ENCODE peak calls at places on chromosomes 12 and 14, in nine cellular contexts. One of them, this sample, is unnamed.

GRCh38 chr14:32201196-32201815 is 539 bp upstream of the RNU6-7 start:
- DNase-seq in tibial nerve: peak
- DNase-seq in brain microvascular endothelial cell: peak
- DNase-seq in adrenal gland: peak
- DNase-seq in PC-3: peak
- DNase-seq in HL-60: peak
- DNase-seq in OCI-LY7: peak
- DNase-seq in tibial artery: peak
- DNase-seq in sigmoid colon: peak
- DNase-seq in this sample: peak

GRCh38 chr12:76329163-76329562 is 19.1 kb downstream of the BBS10 start:
- DNase-seq in HL-60: no peak
- DNase-seq in tibial nerve: no peak
- DNase-seq in sigmoid colon: no peak
- DNase-seq in PC-3: peak
- DNase-seq in adrenal gland: no peak
- DNase-seq in OCI-LY7: no peak
- DNase-seq in brain microvascular endothelial cell: peak
- DNase-seq in tibial artery: no peak
- DNase-seq in this sample: no peak

GRCh38 chr12:27193854-27194544 is 50.1 kb upstream of the STK38L start:
- DNase-seq in adrenal gland: no peak
- DNase-seq in brain microvascular endothelial cell: peak
- DNase-seq in PC-3: no peak
- DNase-seq in sigmoid colon: peak
- DNase-seq in tibial nerve: no peak
- DNase-seq in HL-60: no peak
- DNase-seq in OCI-LY7: no peak
- DNase-seq in tibial artery: peak
- DNase-seq in this sample: no peak

GRCh38 chr14:63398952-63399351 is 80.2 kb upstream of the GPHB5 start:
- DNase-seq in adrenal gland: no peak
- DNase-seq in HL-60: no peak
- DNase-seq in PC-3: no peak
- DNase-seq in tibial artery: no peak
- DNase-seq in sigmoid colon: no peak
- DNase-seq in tibial nerve: no peak
- DNase-seq in OCI-LY7: no peak
- DNase-seq in brain microvascular endothelial cell: no peak
- DNase-seq in this sample: no peak

GRCh38 chr14:51828017-51828797 is 32.2 kb upstream of the GNG2 start:
- DNase-seq in tibial nerve: no peak
- DNase-seq in brain microvascular endothelial cell: peak
- DNase-seq in OCI-LY7: peak
- DNase-seq in sigmoid colon: no peak
- DNase-seq in PC-3: peak
- DNase-seq in adrenal gland: peak
- DNase-seq in HL-60: peak
- DNase-seq in tibial artery: no peak
- DNase-seq in this sample: no peak

GRCh38 chr12:31206038-31206670 is 119.8 kb downstream of the SINHCAF start:
- DNase-seq in HL-60: no peak
- DNase-seq in OCI-LY7: no peak
- DNase-seq in tibial nerve: no peak
- DNase-seq in adrenal gland: no peak
- DNase-seq in sigmoid colon: peak
- DNase-seq in tibial artery: no peak
- DNase-seq in brain microvascular endothelial cell: peak
- DNase-seq in PC-3: peak
- DNase-seq in this sample: no peak

GRCh38 chr12:106387847-106388246 is 30.3 kb downstream of the POLR3B start:
- DNase-seq in PC-3: no peak
- DNase-seq in sigmoid colon: no peak
- DNase-seq in HL-60: no peak
- DNase-seq in OCI-LY7: no peak
- DNase-seq in tibial nerve: no peak
- DNase-seq in tibial artery: no peak
- DNase-seq in brain microvascular endothelial cell: no peak
- DNase-seq in adrenal gland: no peak
- DNase-seq in this sample: no peak

GRCh38 chr14:24123465-24124417 is 6.7 kb upstream of the FITM1 start:
- DNase-seq in tibial artery: no peak
- DNase-seq in HL-60: peak
- DNase-seq in brain microvascular endothelial cell: no peak
- DNase-seq in adrenal gland: no peak
- DNase-seq in tibial nerve: no peak
- DNase-seq in sigmoid colon: no peak
- DNase-seq in OCI-LY7: no peak
- DNase-seq in PC-3: no peak
- DNase-seq in this sample: no peak

GRCh38 chr12:128644664-128645296 is 179.0 kb downstream of the SLC15A4 start:
- DNase-seq in brain microvascular endothelial cell: no peak
- DNase-seq in PC-3: peak
- DNase-seq in OCI-LY7: peak
- DNase-seq in tibial artery: no peak
- DNase-seq in HL-60: no peak
- DNase-seq in sigmoid colon: no peak
- DNase-seq in adrenal gland: peak
- DNase-seq in tibial nerve: peak
- DNase-seq in this sample: no peak

GRCh38 chr12:22505826-22506225 is 38.5 kb downstream of the C2CD5 start:
- DNase-seq in brain microvascular endothelial cell: no peak
- DNase-seq in OCI-LY7: no peak
- DNase-seq in tibial artery: no peak
- DNase-seq in sigmoid colon: no peak
- DNase-seq in adrenal gland: no peak
- DNase-seq in HL-60: no peak
- DNase-seq in PC-3: no peak
- DNase-seq in tibial nerve: no peak
- DNase-seq in this sample: no peak

GRCh38 chr12:108565976-108566375 is 3.6 kb downstream of the ISCU start:
- DNase-seq in HL-60: peak
- DNase-seq in tibial nerve: no peak
- DNase-seq in brain microvascular endothelial cell: peak
- DNase-seq in tibial artery: peak
- DNase-seq in OCI-LY7: peak
- DNase-seq in PC-3: peak
- DNase-seq in sigmoid colon: peak
- DNase-seq in adrenal gland: peak
- DNase-seq in this sample: peak

GRCh38 chr12:105212431-105212830 is 23.5 kb downstream of the APPL2 start:
- DNase-seq in HL-60: no peak
- DNase-seq in sigmoid colon: no peak
- DNase-seq in PC-3: peak
- DNase-seq in adrenal gland: no peak
- DNase-seq in OCI-LY7: no peak
- DNase-seq in brain microvascular endothelial cell: peak
- DNase-seq in tibial nerve: no peak
- DNase-seq in tibial artery: no peak
- DNase-seq in this sample: no peak

GRCh38 chr12:54598966-54599365 is 10.5 kb upstream of the PPP1R1A start:
- DNase-seq in adrenal gland: no peak
- DNase-seq in HL-60: no peak
- DNase-seq in tibial artery: no peak
- DNase-seq in sigmoid colon: no peak
- DNase-seq in OCI-LY7: no peak
- DNase-seq in PC-3: no peak
- DNase-seq in brain microvascular endothelial cell: no peak
- DNase-seq in tibial nerve: no peak
- DNase-seq in this sample: no peak

GRCh38 chr12:70824511-70824910 is 96.0 kb downstream of the PTPRR start:
- DNase-seq in OCI-LY7: no peak
- DNase-seq in tibial nerve: no peak
- DNase-seq in HL-60: no peak
- DNase-seq in tibial artery: no peak
- DNase-seq in adrenal gland: no peak
- DNase-seq in PC-3: no peak
- DNase-seq in sigmoid colon: no peak
- DNase-seq in brain microvascular endothelial cell: no peak
- DNase-seq in this sample: no peak

GRCh38 chr12:10190558-10191388 is 11.9 kb downstream of the TMEM52B start:
- DNase-seq in OCI-LY7: peak
- DNase-seq in brain microvascular endothelial cell: peak
- DNase-seq in tibial nerve: peak
- DNase-seq in tibial artery: peak
- DNase-seq in sigmoid colon: peak
- DNase-seq in PC-3: peak
- DNase-seq in HL-60: peak
- DNase-seq in adrenal gland: peak
- DNase-seq in this sample: no peak

GRCh38 chr14:51653096-51653814 is 1.5 kb downstream of the FRMD6 start:
- DNase-seq in sigmoid colon: no peak
- DNase-seq in adrenal gland: peak
- DNase-seq in OCI-LY7: peak
- DNase-seq in tibial nerve: peak
- DNase-seq in tibial artery: no peak
- DNase-seq in PC-3: peak
- DNase-seq in HL-60: no peak
- DNase-seq in brain microvascular endothelial cell: no peak
- DNase-seq in this sample: no peak

GRCh38 chr12:108532061-108532848 is 17.2 kb downstream of the FICD start:
- DNase-seq in sigmoid colon: no peak
- DNase-seq in OCI-LY7: no peak
- DNase-seq in tibial artery: no peak
- DNase-seq in brain microvascular endothelial cell: no peak
- DNase-seq in adrenal gland: no peak
- DNase-seq in HL-60: no peak
- DNase-seq in PC-3: no peak
- DNase-seq in tibial nerve: no peak
- DNase-seq in this sample: no peak

GRCh38 chr14:52413729-52414453 is 99.8 kb downstream of the PTGER2 start:
- DNase-seq in tibial artery: no peak
- DNase-seq in HL-60: no peak
- DNase-seq in PC-3: peak
- DNase-seq in sigmoid colon: no peak
- DNase-seq in brain microvascular endothelial cell: no peak
- DNase-seq in tibial nerve: no peak
- DNase-seq in adrenal gland: no peak
- DNase-seq in OCI-LY7: no peak
- DNase-seq in this sample: no peak

GRCh38 chr14:94088516-94088915 is 7.4 kb downstream of the IFI27L1 start:
- DNase-seq in tibial artery: no peak
- DNase-seq in sigmoid colon: no peak
- DNase-seq in OCI-LY7: no peak
- DNase-seq in PC-3: peak
- DNase-seq in HL-60: no peak
- DNase-seq in adrenal gland: peak
- DNase-seq in brain microvascular endothelial cell: no peak
- DNase-seq in tibial nerve: no peak
- DNase-seq in this sample: no peak

GRCh38 chr12:85697003-85697402 is 139.2 kb downstream of the RASSF9 start:
- DNase-seq in tibial nerve: no peak
- DNase-seq in OCI-LY7: no peak
- DNase-seq in PC-3: no peak
- DNase-seq in HL-60: no peak
- DNase-seq in adrenal gland: peak
- DNase-seq in sigmoid colon: no peak
- DNase-seq in tibial artery: no peak
- DNase-seq in brain microvascular endothelial cell: no peak
- DNase-seq in this sample: no peak

DNA sequence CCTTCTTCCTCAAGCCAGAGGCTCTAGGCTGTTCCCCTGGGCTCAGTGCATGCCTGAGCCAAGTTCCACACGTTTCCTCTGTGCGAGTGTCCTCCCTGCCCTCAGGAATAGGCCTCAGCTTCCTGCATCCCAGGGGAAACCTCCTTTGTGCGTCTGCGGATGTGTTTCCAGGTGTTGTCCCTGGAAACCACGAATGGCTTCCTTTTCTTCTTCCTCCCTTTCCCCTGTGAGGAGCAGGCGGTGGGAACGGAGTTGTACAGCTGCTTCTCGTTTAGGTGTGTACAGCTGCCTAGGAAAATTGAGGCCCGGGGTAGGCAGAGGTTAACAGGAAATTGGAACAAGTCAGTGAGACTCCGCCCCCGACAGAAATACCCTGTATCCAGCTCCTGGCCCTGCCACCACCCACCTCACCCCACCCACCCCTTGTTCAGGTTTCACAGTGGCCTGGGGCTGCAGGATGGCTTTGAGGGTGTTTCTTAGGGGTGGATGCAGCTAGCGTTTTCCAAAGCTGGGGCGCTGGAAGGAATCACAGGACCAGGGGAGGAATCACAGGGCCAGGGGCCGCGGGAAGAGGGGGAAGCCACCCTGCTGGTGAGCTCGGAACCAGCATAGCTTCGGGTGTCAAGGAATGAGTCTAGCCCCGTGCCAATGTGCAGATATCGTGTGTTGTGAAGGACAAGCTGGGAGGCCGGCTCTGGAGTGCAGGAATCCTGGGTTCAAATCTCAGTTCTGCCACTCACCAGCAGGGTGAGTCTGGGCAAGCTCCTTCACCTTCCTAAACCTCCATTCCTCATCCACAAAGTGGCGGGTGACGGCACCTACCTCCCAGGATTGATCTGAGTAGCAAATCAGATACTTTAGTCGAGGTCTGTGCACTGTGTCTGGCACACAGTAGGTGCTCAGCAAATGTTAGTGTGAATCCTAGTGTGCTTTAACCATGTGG is 53.8 kb upstream of the RIN3 start:
- DNase-seq in adrenal gland: no peak
- DNase-seq in sigmoid colon: no peak
- DNase-seq in tibial artery: no peak
- DNase-seq in OCI-LY7: no peak
- DNase-seq in HL-60: no peak
- DNase-seq in brain microvascular endothelial cell: no peak
- DNase-seq in PC-3: no peak
- DNase-seq in tibial nerve: no peak
- DNase-seq in this sample: no peak
- TF ChIP-seq CTCF in adrenal gland: no peak
- TF ChIP-seq CTCF in sigmoid colon: no peak
- TF ChIP-seq CTCF in tibial artery: no peak
- TF ChIP-seq CTCF in OCI-LY7: no peak
- TF ChIP-seq CTCF in HL-60: no peak
- TF ChIP-seq CTCF in brain microvascular endothelial cell: peak
- TF ChIP-seq CTCF in PC-3: no peak
- TF ChIP-seq CTCF in tibial nerve: no peak
- TF ChIP-seq CTCF in this sample: no peak

GRCh38 chr12:51051787-51052186 is 3.7 kb downstream of the LETMD1 start:
- DNase-seq in sigmoid colon: no peak
- DNase-seq in brain microvascular endothelial cell: no peak
- DNase-seq in adrenal gland: no peak
- DNase-seq in tibial nerve: no peak
- DNase-seq in PC-3: no peak
- DNase-seq in HL-60: no peak
- DNase-seq in tibial artery: no peak
- DNase-seq in OCI-LY7: no peak
- DNase-seq in this sample: no peak
- H3K27ac ChIP-seq in sigmoid colon: no peak
- H3K27ac ChIP-seq in brain microvascular endothelial cell: no peak
- H3K27ac ChIP-seq in adrenal gland: no peak
- H3K27ac ChIP-seq in tibial nerve: no peak
- H3K27ac ChIP-seq in PC-3: no peak
- H3K27ac ChIP-seq in HL-60: no peak
- H3K27ac ChIP-seq in tibial artery: no peak
- H3K27ac ChIP-seq in OCI-LY7: no peak
- H3K27ac ChIP-seq in this sample: no peak

GRCh38 chr14:90991690-90992443 is 68.6 kb downstream of the RPS6KA5 start:
- DNase-seq in brain microvascular endothelial cell: no peak
- DNase-seq in OCI-LY7: no peak
- DNase-seq in tibial nerve: no peak
- DNase-seq in HL-60: no peak
- DNase-seq in adrenal gland: no peak
- DNase-seq in tibial artery: no peak
- DNase-seq in PC-3: no peak
- DNase-seq in sigmoid colon: no peak
- DNase-seq in this sample: no peak
- TF ChIP-seq CTCF in brain microvascular endothelial cell: no peak
- TF ChIP-seq CTCF in OCI-LY7: no peak
- TF ChIP-seq CTCF in tibial nerve: no peak
- TF ChIP-seq CTCF in HL-60: no peak
- TF ChIP-seq CTCF in adrenal gland: no peak
- TF ChIP-seq CTCF in tibial artery: no peak
- TF ChIP-seq CTCF in PC-3: no peak
- TF ChIP-seq CTCF in sigmoid colon: no peak
- TF ChIP-seq CTCF in this sample: no peak

GRCh38 chr14:65329911-65330310 is 82.6 kb upstream of the FUT8 start:
- DNase-seq in HL-60: no peak
- DNase-seq in tibial nerve: no peak
- DNase-seq in tibial artery: no peak
- DNase-seq in sigmoid colon: no peak
- DNase-seq in brain microvascular endothelial cell: no peak
- DNase-seq in adrenal gland: no peak
- DNase-seq in OCI-LY7: peak
- DNase-seq in PC-3: no peak
- DNase-seq in this sample: no peak
- H3K27ac ChIP-seq in HL-60: no peak
- H3K27ac ChIP-seq in tibial nerve: no peak
- H3K27ac ChIP-seq in tibial artery: no peak
- H3K27ac ChIP-seq in sigmoid colon: no peak
- H3K27ac ChIP-seq in brain microvascular endothelial cell: no peak
- H3K27ac ChIP-seq in adrenal gland: no peak
- H3K27ac ChIP-seq in OCI-LY7: peak
- H3K27ac ChIP-seq in PC-3: no peak
- H3K27ac ChIP-seq in this sample: no peak